ENCODE peak calls at places on chromosomes 11 and 22, in five cellular contexts. One of them, this sample, is unnamed.

GRCh38 chr22:47169801-47170140 is 407.3 kb downstream of the TBC1D22A start:
- DNase-seq in IMR-90: no peak
- DNase-seq in K562: no peak
- DNase-seq in SK-N-SH: no peak
- DNase-seq in GM12878: no peak
- DNase-seq in this sample: no peak

GRCh38 chr11:75473684-75474083 is 40.7 kb upstream of the KLHL35 start:
- DNase-seq in IMR-90: no peak
- DNase-seq in K562: no peak
- DNase-seq in SK-N-SH: no peak
- DNase-seq in GM12878: no peak
- DNase-seq in this sample: no peak

GRCh38 chr11:67572747-67573419 is 10.7 kb upstream of the GSTP1 start:
- DNase-seq in IMR-90: peak; percentile 48
- DNase-seq in K562: peak; percentile 30
- DNase-seq in SK-N-SH: peak; percentile 53
- DNase-seq in GM12878: no peak
- DNase-seq in this sample: no peak

GRCh38 chr11:33706546-33706945 is 5.9 kb upstream of the C11orf91 start:
- DNase-seq in IMR-90: no peak
- DNase-seq in K562: no peak
- DNase-seq in SK-N-SH: no peak
- DNase-seq in GM12878: no peak
- DNase-seq in this sample: no peak

GRCh38 chr11:122414406-122415018 is 241.0 kb upstream of the UBASH3B start:
- DNase-seq in IMR-90: no peak
- DNase-seq in K562: no peak
- DNase-seq in SK-N-SH: no peak
- DNase-seq in GM12878: no peak
- DNase-seq in this sample: no peak

GRCh38 chr11:78351979-78352731 is 65.5 kb downstream of the GAB2 start:
- DNase-seq in IMR-90: no peak
- DNase-seq in K562: peak; percentile 31
- DNase-seq in SK-N-SH: peak; percentile 47
- DNase-seq in GM12878: no peak
- DNase-seq in this sample: no peak

GRCh38 chr11:26931248-26931631 is 62.7 kb upstream of the FIBIN start:
- DNase-seq in IMR-90: peak; percentile 30
- DNase-seq in K562: no peak
- DNase-seq in SK-N-SH: no peak
- DNase-seq in GM12878: no peak
- DNase-seq in this sample: no peak

GRCh38 chr22:44815099-44816070 is 63.0 kb downstream of the ARHGAP8 start:
- DNase-seq in IMR-90: no peak
- DNase-seq in K562: no peak
- DNase-seq in SK-N-SH: no peak
- DNase-seq in GM12878: no peak
- DNase-seq in this sample: no peak

GRCh38 chr22:49452362-49452946 is 375.2 kb downstream of the BRD1 start:
- DNase-seq in IMR-90: no peak
- DNase-seq in K562: no peak
- DNase-seq in SK-N-SH: no peak
- DNase-seq in GM12878: no peak
- DNase-seq in this sample: no peak

GRCh38 chr11:67506426-67507032 is 1.4 kb upstream of the PITPNM1 start:
- DNase-seq in IMR-90: no peak
- DNase-seq in K562: no peak
- DNase-seq in SK-N-SH: no peak
- DNase-seq in GM12878: no peak
- DNase-seq in this sample: no peak

GRCh38 chr22:32555546-32555945 is 80.9 kb downstream of the FBXO7 start:
- DNase-seq in IMR-90: no peak
- DNase-seq in K562: no peak
- DNase-seq in SK-N-SH: no peak
- DNase-seq in GM12878: no peak
- DNase-seq in this sample: no peak

GRCh38 chr22:23606204-23607131 is 25.7 kb downstream of the DRICH1 start:
- DNase-seq in IMR-90: no peak
- DNase-seq in K562: no peak
- DNase-seq in SK-N-SH: no peak
- DNase-seq in GM12878: no peak
- DNase-seq in this sample: no peak

GRCh38 chr22:30001459-30001858 is 78.8 kb upstream of the HORMAD2 start:
- DNase-seq in IMR-90: no peak
- DNase-seq in K562: no peak
- DNase-seq in SK-N-SH: no peak
- DNase-seq in GM12878: no peak
- DNase-seq in this sample: no peak

GRCh38 chr11:9574556-9574805 is 1.0 kb downstream of the WEE1 start:
- DNase-seq in IMR-90: no peak
- DNase-seq in K562: no peak
- DNase-seq in SK-N-SH: no peak
- DNase-seq in GM12878: no peak
- DNase-seq in this sample: no peak
- H3K9me3 ChIP-seq in IMR-90: no peaks in the 10 kb centered on the region
- H3K9me3 ChIP-seq in K562: no peaks in the 10 kb centered on the region
- H3K9me3 ChIP-seq in SK-N-SH: no peaks in the 10 kb centered on the region
- H3K9me3 ChIP-seq in GM12878: no peaks in the 10 kb centered on the region
- H3K9me3 ChIP-seq in this sample: no peaks in the 10 kb centered on the region

DNA sequence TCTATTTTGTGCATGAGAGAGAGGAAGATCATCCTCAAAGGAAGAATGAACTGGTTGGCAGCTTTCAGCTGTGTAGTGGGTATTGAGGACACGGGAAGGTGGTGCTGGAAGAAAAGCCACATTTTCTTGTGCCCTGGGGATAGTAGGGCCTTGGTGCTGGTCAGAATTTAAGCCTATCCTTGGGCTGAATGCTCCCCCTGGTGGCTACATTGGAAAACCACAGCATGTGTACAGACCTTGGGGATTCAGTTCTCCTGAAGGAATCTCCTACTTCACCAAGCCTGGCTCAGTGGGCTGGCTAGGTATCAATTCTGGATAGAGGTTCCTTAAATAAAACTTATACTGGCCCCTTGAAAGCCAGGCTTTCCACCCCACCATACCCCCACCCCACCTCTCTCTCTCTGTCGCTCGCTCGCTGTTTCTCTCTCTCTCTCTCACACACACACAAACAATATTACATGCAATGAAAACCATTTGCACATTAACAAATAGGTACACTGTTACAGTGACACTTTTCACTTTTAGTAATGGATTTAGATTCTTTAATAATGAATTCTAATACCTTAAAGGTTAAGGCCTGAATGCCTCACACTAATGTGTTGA is 2.8 kb upstream of the OR51M1 start:
- DNase-seq in IMR-90: peak; percentile 77
- DNase-seq in K562: peak; percentile 58
- DNase-seq in SK-N-SH: peak; percentile 40
- DNase-seq in GM12878: no peak
- DNase-seq in this sample: peak; percentile 63
- TF ChIP-seq RCOR1 in IMR-90: no peak
- TF ChIP-seq RCOR1 in K562: no peak
- TF ChIP-seq RCOR1 in SK-N-SH: no peak
- TF ChIP-seq RCOR1 in GM12878: no peak
- TF ChIP-seq RCOR1 in this sample: no peak

GRCh38 chr11:70735976-70736375 is 337.6 kb downstream of the CTTN start:
- DNase-seq in IMR-90: no peak
- DNase-seq in K562: no peak
- DNase-seq in SK-N-SH: no peak
- DNase-seq in GM12878: no peak
- DNase-seq in this sample: no peak
- H3K9me3 ChIP-seq in IMR-90: no peaks in the 10 kb centered on the region
- H3K9me3 ChIP-seq in K562: no peaks in the 10 kb centered on the region
- H3K9me3 ChIP-seq in SK-N-SH: no peaks in the 10 kb centered on the region
- H3K9me3 ChIP-seq in GM12878: no peaks in the 10 kb centered on the region
- H3K9me3 ChIP-seq in this sample: no peaks in the 10 kb centered on the region

GRCh38 chr22:39471421-39472141 is 14.8 kb downstream of the MGAT3 start:
- DNase-seq in IMR-90: peak; percentile 51
- DNase-seq in K562: no peak
- DNase-seq in SK-N-SH: no peak
- DNase-seq in GM12878: peak; percentile 83
- DNase-seq in this sample: no peak
- TF ChIP-seq RCOR1 in IMR-90: no peak
- TF ChIP-seq RCOR1 in K562: no peak
- TF ChIP-seq RCOR1 in SK-N-SH: no peak
- TF ChIP-seq RCOR1 in GM12878: no peak
- TF ChIP-seq RCOR1 in this sample: no peak

GRCh38 chr11:117976445-117976844 is 9.7 kb upstream of the IL10RA start:
- DNase-seq in IMR-90: no peak
- DNase-seq in K562: no peak
- DNase-seq in SK-N-SH: no peak
- DNase-seq in GM12878: no peak
- DNase-seq in this sample: no peak
- H3K9me3 ChIP-seq in IMR-90: no peaks in the 10 kb centered on the region
- H3K9me3 ChIP-seq in K562: no peaks in the 10 kb centered on the region
- H3K9me3 ChIP-seq in SK-N-SH: no peaks in the 10 kb centered on the region
- H3K9me3 ChIP-seq in GM12878: no peaks in the 10 kb centered on the region
- H3K9me3 ChIP-seq in this sample: no peaks in the 10 kb centered on the region

GRCh38 chr11:64656797-64657196 is 65.8 kb downstream of the SLC22A12 start:
- DNase-seq in IMR-90: no peak
- DNase-seq in K562: peak; percentile 54
- DNase-seq in SK-N-SH: no peak
- DNase-seq in GM12878: no peak
- DNase-seq in this sample: no peak
- TF ChIP-seq RCOR1 in IMR-90: no peak
- TF ChIP-seq RCOR1 in K562: no peak
- TF ChIP-seq RCOR1 in SK-N-SH: no peak
- TF ChIP-seq RCOR1 in GM12878: no peak
- TF ChIP-seq RCOR1 in this sample: no peak

GRCh38 chr11:13045734-13046133 is 36.6 kb downstream of the RASSF10 start:
- DNase-seq in IMR-90: no peak
- DNase-seq in K562: no peak
- DNase-seq in SK-N-SH: no peak
- DNase-seq in GM12878: no peak
- DNase-seq in this sample: no peak
- H3K9me3 ChIP-seq in IMR-90: peaks cover 2% of the 10 kb centered on the region
- H3K9me3 ChIP-seq in K562: no peaks in the 10 kb centered on the region
- H3K9me3 ChIP-seq in SK-N-SH: no peaks in the 10 kb centered on the region
- H3K9me3 ChIP-seq in GM12878: no peaks in the 10 kb centered on the region
- H3K9me3 ChIP-seq in this sample: peaks cover 9% of the 10 kb centered on the region

GRCh38 chr22:26671317-26672059 is 14.1 kb downstream of the MIAT start:
- DNase-seq in IMR-90: no peak
- DNase-seq in K562: no peak
- DNase-seq in SK-N-SH: no peak
- DNase-seq in GM12878: peak; percentile 73
- DNase-seq in this sample: no peak
- TF ChIP-seq RCOR1 in IMR-90: no peak
- TF ChIP-seq RCOR1 in K562: no peak
- TF ChIP-seq RCOR1 in SK-N-SH: no peak
- TF ChIP-seq RCOR1 in GM12878: no peak
- TF ChIP-seq RCOR1 in this sample: no peak